ENCODE peak calls at places on chromosomes 6 and 20, in four cellular contexts. X is HCT116, S is K562, Z is HepG2. H is an unnamed sample.

GRCh38 chr20:54208492-54209044 is 681 bp downstream of the PFDN4 start:
- DNase-seq in X (no peak), S (no peak), Z (peak), H (no peak)

GRCh38 chr6:98984102-98984501 is 36.4 kb upstream of the FBXL4 start:
- DNase-seq in X (no peak), S (no peak), Z (no peak), H (no peak)

GRCh38 chr6:30754631-30755030 is 10.3 kb upstream of the IER3 start:
- DNase-seq in X (no peak), S (no peak), Z (no peak), H (no peak)

GRCh38 chr6:55469829-55470438 is 109.1 kb downstream of the HMGCLL1 start:
- DNase-seq in X (no peak), S (no peak), Z (no peak), H (no peak)

GRCh38 chr6:80366721-80367120 is 260.2 kb downstream of the BCKDHB start:
- DNase-seq in X (no peak), S (no peak), Z (no peak), H (no peak)

GRCh38 chr6:2531426-2532208 is 219.1 kb downstream of the MYLK4 start:
- DNase-seq in X (no peak), S (no peak), Z (no peak), H (no peak)

GRCh38 chr6:3457710-3458605 is 1.1 kb upstream of the SLC22A23 start:
- DNase-seq in X (peak), S (no peak), Z (peak), H (no peak)

GRCh38 chr6:103819509-103819908 is 1040.2 kb downstream of the HACE1 start:
- DNase-seq in X (no peak), S (no peak), Z (no peak), H (no peak)

GRCh38 chr6:168648240-168648639 is 207.3 kb downstream of the SMOC2 start:
- DNase-seq in X (no peak), S (no peak), Z (no peak), H (no peak)

GRCh38 chr6:129661478-129662405 is 48.2 kb downstream of the ARHGAP18 start:
- DNase-seq in X (no peak), S (no peak), Z (peak), H (no peak)

GRCh38 chr6:137390264-137390787 is 103.9 kb downstream of the OLIG3 start:
- DNase-seq in X (no peak), S (no peak), Z (no peak), H (no peak)

GRCh38 chr6:156533860-156534580 is 243.2 kb upstream of the ARID1B start:
- DNase-seq in X (no peak), S (no peak), Z (no peak), H (no peak)

GRCh38 chr6:34514593-34515472 is 41.3 kb downstream of the SPDEF start:
- DNase-seq in X (no peak), S (peak), Z (no peak), H (no peak)

GRCh38 chr6:73514746-73515110 is 6.1 kb downstream of the EEF1A1 start:
- DNase-seq in X (no peak), S (no peak), Z (no peak), H (no peak)

GRCh38 chr6:145626857-145627256 is 108.5 kb downstream of the EPM2A start:
- DNase-seq in X (no peak), S (no peak), Z (no peak), H (no peak)

GRCh38 chr20:19170148-19170547 is 42.3 kb upstream of the SLC24A3 start:
- DNase-seq in X (no peak), S (no peak), Z (no peak), H (no peak)

GRCh38 chr6:6918216-6918983 is 189.4 kb upstream of the RREB1 start:
- DNase-seq in X (peak), S (peak), Z (no peak), H (no peak)

GRCh38 chr6:125759184-125759902 is 9.9 kb downstream of the HEY2 start:
- DNase-seq in X (peak), S (peak), Z (no peak), H (no peak)

GRCh38 chr6:54916858-54917257 is 70.3 kb downstream of the FAM83B start:
- DNase-seq in X (peak), S (no peak), Z (no peak), H (peak)

GRCh38 chr20:61797200-61797599 is 268.5 kb downstream of the TAF4 start:
- DNase-seq in X (no peak), S (no peak), Z (no peak), H (no peak)

GRCh38 chr6:107822154-107823046 is 1.7 kb downstream of the SCML4 start:
- DNase-seq in X (no peak), S (no peak), Z (no peak), H (no peak)

GRCh38 chr6:4210619-4211419 is 75.4 kb upstream of the ECI2 start:
- DNase-seq in X (peak), S (peak), Z (peak), H (peak)

GRCh38 chr6:118648866-118649554 is 2.4 kb downstream of the CEP85L start:
- DNase-seq in X (no peak), S (no peak), Z (no peak), H (no peak)

GRCh38 chr6:21886601-21887091 is 293.1 kb downstream of the SOX4 start:
- DNase-seq in X (no peak), S (no peak), Z (no peak), H (no peak)

GRCh38 chr20:48096957-48097890 is 311.9 kb upstream of the SULF2 start:
- DNase-seq in X (peak), S (peak), Z (no peak), H (no peak)

GRCh38 chr20:5749512-5750490 is at the start of gene SHLD1:
- DNase-seq in X (peak), S (peak), Z (peak), H (peak)

GRCh38 chr6:37303891-37304503 is 46.1 kb upstream of the TMEM217 start:
- DNase-seq in X (peak), S (peak), Z (peak), H (no peak)

GRCh38 chr6:166942393-166943168 is 13.8 kb downstream of the RNASET2 start:
- DNase-seq in X (no peak), S (peak), Z (no peak), H (no peak)

GRCh38 chr20:64063389-64064144 is 569 bp downstream of the TCEA2 start:
- DNase-seq in X (no peak), S (peak), Z (no peak), H (no peak)

GRCh38 chr20:40294175-40294574 is 394.9 kb downstream of the MAFB start:
- DNase-seq in X (no peak), S (no peak), Z (no peak), H (no peak)

GRCh38 chr6:156026543-156027268 is 571.1 kb upstream of the NOX3 start:
- DNase-seq in X (no peak), S (no peak), Z (no peak), H (no peak)

GRCh38 chr6:35411066-35411465 is 41.1 kb upstream of the FANCE start:
- DNase-seq in X (no peak), S (no peak), Z (no peak), H (no peak)

GRCh38 chr6:36897629-36898028 is 11.9 kb downstream of the C6orf89 start:
- DNase-seq in X (no peak), S (no peak), Z (peak), H (no peak)

GRCh38 chr6:169723200-169723909 is 945 bp downstream of the PHF10 start:
- DNase-seq in X (no peak), S (peak), Z (peak), H (no peak)

GRCh38 chr6:37698264-37699137 is 818 bp upstream of the MDGA1 start:
- DNase-seq in X (peak), S (peak), Z (no peak), H (no peak)

GRCh38 chr6:156029296-156029985 is 573.8 kb upstream of the NOX3 start:
- DNase-seq in X (no peak), S (no peak), Z (no peak), H (no peak)

DNA sequence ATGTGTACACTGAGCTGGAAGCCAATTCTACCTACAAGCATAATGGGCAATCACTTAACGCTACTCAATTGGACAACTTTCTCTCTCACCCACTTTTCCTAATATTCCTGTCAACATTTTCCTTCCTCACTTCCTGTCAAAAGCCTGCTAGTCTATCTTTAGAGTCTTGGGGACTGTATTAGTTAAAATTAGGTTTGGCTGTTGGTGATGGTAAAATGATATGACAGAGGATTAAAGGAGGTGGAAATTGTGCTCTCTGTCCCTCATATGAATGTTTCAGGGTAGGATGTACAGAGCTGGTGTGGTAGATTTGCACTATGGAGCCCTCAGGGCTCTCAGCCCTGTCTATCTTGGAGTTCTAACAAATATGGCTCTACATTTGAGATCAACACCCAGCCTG is 129.7 kb downstream of the CEP57L1 start:
- DNase-seq in X (no peak), S (no peak), Z (no peak), H (no peak)
- TF ChIP-seq TCF7L2 in X (no peak), S (no peak), Z (no peak), H (no peak)

GRCh38 chr20:50101900-50102299 is 11.1 kb downstream of the UBE2V1 start:
- DNase-seq in X (no peak), S (no peak), Z (no peak), H (no peak)
- TF ChIP-seq TCF7L2 in X (no peak), S (no peak), Z (no peak), H (no peak)

DNA sequence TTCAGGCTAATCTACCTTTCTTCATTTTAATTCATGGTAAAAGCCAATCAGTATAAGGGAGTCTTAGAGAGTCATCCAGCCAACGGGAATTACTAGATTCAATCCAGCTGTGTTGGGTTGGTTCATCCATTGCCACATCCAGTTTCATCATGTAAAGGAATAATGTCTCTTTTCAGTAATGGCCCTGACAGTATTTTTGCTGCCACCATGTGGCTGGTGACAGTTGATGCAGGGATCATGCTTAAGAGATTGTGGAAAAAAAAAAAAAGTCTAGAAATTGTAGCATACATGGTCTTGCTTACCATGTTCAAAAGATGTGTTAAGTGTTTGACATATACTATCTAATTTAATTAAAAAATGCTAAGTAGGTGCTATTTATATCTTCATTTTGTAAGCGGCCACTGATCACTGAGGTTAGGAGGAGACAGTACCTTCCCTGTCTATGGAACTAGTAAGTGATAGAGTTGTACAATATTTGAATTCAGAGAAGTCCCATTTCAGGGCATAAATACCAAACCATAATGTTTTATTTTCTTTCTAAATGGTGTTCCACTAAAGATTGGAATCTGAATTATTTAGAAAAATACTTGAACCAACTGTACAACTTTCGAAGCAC is 135.9 kb downstream of the KHDRBS2 start:
- DNase-seq in X (peak), S (peak), Z (peak), H (peak)
- TF ChIP-seq TCF7L2 in X (no peak), S (no peak), Z (no peak), H (no peak)

GRCh38 chr6:157611406-157611805 is 211.6 kb upstream of the SNX9 start:
- DNase-seq in X (no peak), S (no peak), Z (no peak), H (no peak)

GRCh38 chr6:157609117-157609516 is 213.9 kb upstream of the SNX9 start:
- DNase-seq in X (no peak), S (no peak), Z (no peak), H (no peak)

GRCh38 chr6:157609556-157609955 is 213.5 kb upstream of the SNX9 start:
- DNase-seq in X (no peak), S (no peak), Z (no peak), H (no peak)

GRCh38 chr6:157608221-157609075 is 214.6 kb upstream of the SNX9 start:
- DNase-seq in X (no peak), S (no peak), Z (no peak), H (no peak)

GRCh38 chr6:157610451-157610999 is 212.5 kb upstream of the SNX9 start:
- DNase-seq in X (no peak), S (no peak), Z (no peak), H (no peak)
- TF ChIP-seq TCF7L2 in X (no peak), S (no peak), Z (no peak), H (no peak)

GRCh38 chr6:85864453-85865401 is 222.0 kb upstream of the SYNCRIP start:
- DNase-seq in X (no peak), S (no peak), Z (peak), H (no peak)
- TF ChIP-seq TCF7L2 in X (no peak), S (no peak), Z (no peak), H (no peak)

DNA sequence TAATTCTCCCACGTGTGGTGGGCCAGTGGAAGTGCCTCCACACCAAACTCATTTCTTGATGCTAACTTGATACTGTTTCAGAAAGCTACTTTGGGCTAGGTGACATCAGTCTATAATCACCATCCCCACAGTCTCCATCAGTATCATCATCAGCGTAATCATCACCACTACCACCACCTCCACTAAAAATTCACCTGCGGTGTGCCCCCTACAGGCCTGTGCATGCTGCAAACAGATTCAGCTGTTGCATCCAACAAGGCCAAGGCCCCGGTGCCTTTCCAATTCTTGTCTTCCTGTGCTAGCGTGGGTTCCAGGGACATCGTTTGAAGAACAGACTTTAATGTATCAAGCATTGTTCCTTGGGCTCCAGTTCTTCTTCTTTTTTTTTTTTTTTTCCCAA is 201.3 kb upstream of the EXOC2 start:
- DNase-seq in X (no peak), S (no peak), Z (no peak), H (no peak)
- TF ChIP-seq TCF7L2 in X (no peak), S (no peak), Z (no peak), H (no peak)

GRCh38 chr6:147903931-147904330 is 395.4 kb downstream of the SAMD5 start:
- DNase-seq in X (no peak), S (no peak), Z (no peak), H (no peak)

GRCh38 chr6:147903321-147903720 is 394.8 kb downstream of the SAMD5 start:
- DNase-seq in X (no peak), S (no peak), Z (no peak), H (no peak)

GRCh38 chr6:147905721-147906120 is 397.2 kb downstream of the SAMD5 start:
- DNase-seq in X (no peak), S (no peak), Z (no peak), H (no peak)

GRCh38 chr6:147906361-147906760 is 397.9 kb downstream of the SAMD5 start:
- DNase-seq in X (no peak), S (no peak), Z (no peak), H (no peak)

GRCh38 chr6:147904416-147904815 is 395.9 kb downstream of the SAMD5 start:
- DNase-seq in X (no peak), S (no peak), Z (no peak), H (no peak)
- TF ChIP-seq TCF7L2 in X (no peak), S (no peak), Z (no peak), H (no peak)

GRCh38 chr6:90610671-90611542 is 24.0 kb upstream of the MAP3K7 start:
- DNase-seq in X (no peak), S (peak), Z (no peak), H (no peak)

GRCh38 chr6:90611543-90611864 is 24.6 kb upstream of the MAP3K7 start:
- DNase-seq in X (no peak), S (no peak), Z (no peak), H (no peak)

GRCh38 chr6:90610291-90610670 is 23.4 kb upstream of the MAP3K7 start:
- DNase-seq in X (no peak), S (no peak), Z (no peak), H (no peak)

DNA sequence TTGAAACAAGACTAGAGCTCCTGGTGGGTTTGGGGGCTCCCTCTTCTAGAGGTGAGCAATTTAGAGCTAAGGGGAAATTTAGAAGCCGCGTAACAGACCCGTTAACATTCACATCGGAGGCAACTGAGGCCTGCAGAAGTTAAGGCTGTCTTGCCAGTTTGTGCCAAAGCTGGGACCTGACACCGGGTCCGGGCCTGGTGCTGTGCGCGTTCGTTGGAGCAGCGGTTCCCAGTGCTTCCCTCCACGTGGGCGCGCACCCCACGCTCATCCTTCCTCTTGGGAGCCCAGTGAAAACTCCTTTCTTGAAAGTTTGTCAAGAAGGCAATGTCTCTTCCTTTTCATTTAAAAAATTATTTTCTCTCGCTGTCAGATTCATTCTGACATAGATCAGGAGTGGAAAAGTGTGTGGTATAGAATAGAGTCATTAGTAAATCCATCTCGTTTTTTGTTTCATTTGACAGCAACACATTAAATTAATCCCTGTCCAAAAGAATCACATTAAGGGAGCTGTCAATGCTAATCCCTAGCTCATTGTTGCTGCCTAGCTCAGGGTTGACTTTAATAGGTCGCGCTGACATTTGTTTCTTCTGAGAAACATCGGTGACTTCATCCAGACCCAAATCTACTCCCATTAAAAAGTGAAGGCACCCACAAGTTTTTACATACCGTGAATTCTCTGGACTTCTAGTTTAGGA is 25.3 kb upstream of the MAP3K7 start:
- DNase-seq in X (no peak), S (no peak), Z (no peak), H (no peak)
- TF ChIP-seq TCF7L2 in X (no peak), S (no peak), Z (no peak), H (no peak)

DNA sequence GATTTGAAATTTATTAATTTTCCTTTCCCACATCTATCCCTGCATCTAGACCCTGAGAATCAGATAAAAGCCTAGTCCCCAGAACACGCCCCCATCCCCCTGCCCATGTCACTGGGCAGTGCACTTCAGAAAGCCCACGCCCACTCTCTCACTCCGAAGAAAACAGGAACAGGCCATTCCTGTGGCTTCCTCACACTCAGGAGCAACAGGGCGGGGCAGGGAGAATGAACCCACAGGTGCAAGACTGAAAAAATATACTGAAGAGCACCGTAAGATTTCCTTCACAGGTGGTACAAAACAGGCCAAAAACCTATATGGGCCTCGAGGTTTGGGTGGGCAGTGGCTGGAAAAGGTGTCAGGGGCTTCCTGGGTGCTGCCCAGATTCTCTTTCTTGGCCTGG is 3.4 kb downstream of the OXT start:
- DNase-seq in X (no peak), S (no peak), Z (no peak), H (no peak)
- TF ChIP-seq TCF7L2 in X (no peak), S (no peak), Z (no peak), H (no peak)

GRCh38 chr20:59024111-59024530 is 4.9 kb downstream of the TUBB1 start:
- DNase-seq in X (no peak), S (no peak), Z (no peak), H (no peak)
- TF ChIP-seq TCF7L2 in X (no peak), S (no peak), Z (no peak), H (no peak)

H was measured in Panc1.